ENCODE peak calls at places on chromosomes 13 and 19, in six cellular contexts. D is tibial nerve; O is CD8-positive, alpha-beta T cell; L is Peyer's patch; F is uterus; S is GM23248. C is an unnamed sample.

GRCh38 chr13:113842336-113843062 is 21.4 kb downstream of the GAS6 start:
- DNase-seq in D (no peak), O (no peak), L (no peak), F (peak; percentile 12), S (no peak), C (no peak)

GRCh38 chr13:59201836-59202235 is 961.9 kb downstream of the DIAPH3 start:
- DNase-seq in D (no peak), O (no peak), L (no peak), F (no peak), S (no peak), C (no peak)

GRCh38 chr13:66859934-66860867 is 369.9 kb downstream of the PCDH9 start:
- DNase-seq in D (no peak), O (no peak), L (no peak), F (no peak), S (no peak), C (no peak)

GRCh38 chr13:110415669-110416068 is 108.6 kb downstream of the COL4A2 start:
- DNase-seq in D (no peak), O (no peak), L (no peak), F (peak; percentile 46), S (peak; percentile 49), C (no peak)

GRCh38 chr19:14149509-14149994 is 13.2 kb upstream of the ASF1B start:
- DNase-seq in D (peak; percentile 31), O (peak; percentile 48), L (peak; percentile 40), F (peak; percentile 84), S (peak; percentile 51), C (peak; percentile 69)

GRCh38 chr13:108033800-108034707 is 181.3 kb downstream of the LIG4 start:
- DNase-seq in D (no peak), O (no peak), L (no peak), F (no peak), S (no peak), C (no peak)

GRCh38 chr19:7783991-7784421 is 21.0 kb downstream of the CLEC4M start:
- DNase-seq in D (no peak), O (no peak), L (no peak), F (no peak), S (peak; percentile 67), C (no peak)

GRCh38 chr19:47152632-47153031 is 22.0 kb downstream of the SAE1 start:
- DNase-seq in D (no peak), O (no peak), L (no peak), F (no peak), S (no peak), C (no peak)

GRCh38 chr13:41458187-41458938 is 1.0 kb downstream of the RGCC start:
- DNase-seq in D (no peak), O (peak; percentile 32), L (peak; percentile 43), F (no peak), S (peak; percentile 75), C (peak; percentile 65)

GRCh38 chr19:45863840-45864628 is at the start of gene FOXA3:
- DNase-seq in D (no peak), O (peak; percentile 29), L (no peak), F (no peak), S (peak; percentile 62), C (peak; percentile 71)

GRCh38 chr19:11973020-11973810 is 8.4 kb downstream of the ZNF763 start:
- DNase-seq in D (no peak), O (no peak), L (no peak), F (no peak), S (no peak), C (no peak)

GRCh38 chr13:106514928-106515634 is 20.4 kb downstream of the EFNB2 start:
- DNase-seq in D (no peak), O (no peak), L (no peak), F (no peak), S (no peak), C (no peak)

GRCh38 chr13:106143930-106144709 is 391.3 kb downstream of the EFNB2 start:
- DNase-seq in D (no peak), O (no peak), L (no peak), F (no peak), S (no peak), C (no peak)

GRCh38 chr13:39675904-39676303 is 20.4 kb downstream of the COG6 start:
- DNase-seq in D (no peak), O (no peak), L (no peak), F (no peak), S (peak; percentile 5), C (no peak)

GRCh38 chr19:13833330-13834265 is 38.4 kb downstream of the ZSWIM4 start:
- DNase-seq in D (peak; percentile 93), O (peak; percentile 83), L (peak; percentile 94), F (peak; percentile 95), S (peak; percentile 93), C (peak; percentile 93)

GRCh38 chr13:51844862-51845573 is at the start of gene TMEM272:
- DNase-seq in D (no peak), O (peak; percentile 43), L (peak; percentile 29), F (peak; percentile 55), S (peak; percentile 55), C (peak; percentile 62)

GRCh38 chr13:95882121-95882520 is 171.1 kb downstream of the UGGT2 start:
- DNase-seq in D (no peak), O (no peak), L (no peak), F (no peak), S (no peak), C (no peak)

GRCh38 chr13:48906200-48906599 is 69.5 kb upstream of the FNDC3A start:
- DNase-seq in D (no peak), O (no peak), L (no peak), F (no peak), S (no peak), C (no peak)

GRCh38 chr19:35703343-35703742 is 1.0 kb upstream of the ZBTB32 start:
- DNase-seq in D (no peak), O (no peak), L (no peak), F (no peak), S (no peak), C (no peak)

GRCh38 chr19:38769635-38770211 is 3.6 kb downstream of the LGALS7 start:
- DNase-seq in D (peak; percentile 76), O (peak; percentile 87), L (peak; percentile 95), F (peak; percentile 83), S (peak; percentile 90), C (peak; percentile 90)

GRCh38 chr19:11480081-11480926 is 542 bp downstream of the ELAVL3 start:
- DNase-seq in D (no peak), O (no peak), L (no peak), F (no peak), S (no peak), C (no peak)

GRCh38 chr13:47250141-47250540 is 353.3 kb upstream of the HTR2A start:
- DNase-seq in D (no peak), O (no peak), L (no peak), F (peak; percentile 30), S (peak; percentile 85), C (no peak)

GRCh38 chr19:28359819-28360414 is 853.0 kb downstream of the UQCRFS1 start:
- DNase-seq in D (no peak), O (no peak), L (no peak), F (no peak), S (no peak), C (no peak)

GRCh38 chr19:12065100-12065538 is 588 bp downstream of the ZNF844 start:
- DNase-seq in D (no peak), O (no peak), L (no peak), F (no peak), S (peak; percentile 73), C (no peak)

GRCh38 chr13:30997697-30998547 is 65.5 kb downstream of the TEX26 start:
- DNase-seq in D (no peak), O (no peak), L (no peak), F (no peak), S (no peak), C (no peak)

GRCh38 chr19:10238172-10238783 is 7.1 kb upstream of the S1PR2 start:
- DNase-seq in D (no peak), O (no peak), L (no peak), F (peak; percentile 58), S (peak; percentile 83), C (no peak)

GRCh38 chr19:58582985-58583384 is 9.8 kb upstream of the MZF1 start:
- DNase-seq in D (no peak), O (no peak), L (no peak), F (no peak), S (no peak), C (no peak)

GRCh38 chr13:102620512-102620911 is 23.7 kb downstream of the TPP2 start:
- DNase-seq in D (no peak), O (no peak), L (no peak), F (no peak), S (no peak), C (no peak)

GRCh38 chr13:102617697-102618350 is 21.0 kb downstream of the TPP2 start:
- DNase-seq in D (no peak), O (no peak), L (no peak), F (no peak), S (no peak), C (no peak)
- H3K36me3 ChIP-seq in D (peaks cover 74% of the 10 kb centered on the region), O (peaks cover 50% of the 10 kb centered on the region), L (no peaks in the 10 kb centered on the region), F (no peaks in the 10 kb centered on the region), S (peaks cover 46% of the 10 kb centered on the region), C (peaks cover 49% of the 10 kb centered on the region)

GRCh38 chr13:112709825-112710783 is 20.3 kb downstream of the ATP11A start:
- DNase-seq in D (no peak), O (no peak), L (no peak), F (peak; percentile 18), S (no peak), C (no peak)
- H3K27ac ChIP-seq in D (peak overlapping the region; percentile 86), O (no peak overlapping the region), L (peak overlapping the region; percentile 90), F (peak overlapping the region; percentile 91), S (no peak overlapping the region), C (no peak overlapping the region)

GRCh38 chr19:52226652-52227051 is 36.8 kb downstream of the PPP2R1A start:
- DNase-seq in D (no peak), O (no peak), L (no peak), F (no peak), S (no peak), C (no peak)
- H3K36me3 ChIP-seq in D (peaks cover 84% of the 10 kb centered on the region), O (peaks cover 55% of the 10 kb centered on the region), L (no peaks in the 10 kb centered on the region), F (no peaks in the 10 kb centered on the region), S (peaks cover 59% of the 10 kb centered on the region), C (peaks cover 52% of the 10 kb centered on the region)

GRCh38 chr13:28410096-28410495 is 84.8 kb downstream of the FLT1 start:
- DNase-seq in D (no peak), O (no peak), L (no peak), F (no peak), S (no peak), C (no peak)

GRCh38 chr13:28406728-28407266 is 88.1 kb downstream of the FLT1 start:
- DNase-seq in D (no peak), O (no peak), L (no peak), F (no peak), S (no peak), C (no peak)

GRCh38 chr13:28411859-28412353 is 83.0 kb downstream of the FLT1 start:
- DNase-seq in D (no peak), O (no peak), L (no peak), F (no peak), S (no peak), C (no peak)

GRCh38 chr13:28409648-28410047 is 85.3 kb downstream of the FLT1 start:
- DNase-seq in D (no peak), O (no peak), L (no peak), F (no peak), S (no peak), C (no peak)

DNA sequence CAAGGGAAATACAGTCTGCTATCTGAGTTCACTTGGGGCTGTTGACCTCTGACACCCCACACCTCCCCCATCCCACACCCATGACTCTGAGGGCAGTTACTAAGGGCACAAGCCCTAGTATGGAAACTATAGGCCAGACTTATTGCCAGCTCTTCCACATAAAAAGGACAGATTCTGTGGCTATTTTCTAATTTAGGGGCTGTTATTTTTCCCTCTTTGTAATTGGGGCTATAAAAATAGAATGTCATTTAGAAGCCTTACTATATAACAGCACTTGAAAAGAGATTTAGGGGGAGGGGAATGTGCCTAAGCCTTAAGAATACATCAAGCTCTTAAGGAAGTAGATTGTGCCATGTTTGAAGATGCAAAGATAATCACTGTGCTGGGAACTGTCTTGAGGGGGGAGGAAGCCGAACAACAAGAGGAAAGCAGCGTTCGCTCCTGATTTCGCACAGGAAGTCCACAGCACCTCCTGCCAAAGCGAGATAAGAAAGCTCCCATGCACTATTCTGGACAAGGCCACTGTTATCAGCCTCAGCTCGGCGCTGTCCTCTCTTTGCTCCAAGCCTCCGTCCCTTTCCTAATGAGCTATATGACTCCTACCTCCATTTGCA is 86.6 kb downstream of the FLT1 start:
- DNase-seq in D (no peak), O (no peak), L (no peak), F (peak; percentile 72), S (no peak), C (no peak)
- H3K27ac ChIP-seq in D (no peak overlapping the region), O (no peak overlapping the region), L (no peak overlapping the region), F (peak overlapping the region; percentile 33), S (no peak overlapping the region), C (peak overlapping the region; percentile 25)

C was measured in CD8-positive, alpha-beta memory T cell.